ENCODE peak calls at places on chromosomes 3 and 15, in five cellular contexts. Z is IMR-90, H is neural progenitor cell, E is ovary, V is GM12878. S is an unnamed sample. For H3K4me1 and H3K27me3, the result is how much of the 10 kb centered on the place peaks cover.

GRCh38 chr3:44894485-44894884 is 20.1 kb downstream of the TGM4 start:
- DNase-seq in Z (peak), H (no peak), E (no peak), V (no peak), S (no peak)

GRCh38 chr3:174302746-174303315 is 556.3 kb upstream of the NAALADL2 start:
- DNase-seq in Z (no peak), H (no peak), E (no peak), V (no peak), S (peak)

GRCh38 chr3:152385761-152386160 is 117.0 kb downstream of the MBNL1 start:
- DNase-seq in Z (peak), H (no peak), E (no peak), V (no peak), S (no peak)

GRCh38 chr3:43364926-43365325 is 78.6 kb downstream of the SNRK start:
- DNase-seq in Z (no peak), H (no peak), E (no peak), V (no peak), S (peak)

GRCh38 chr3:42067324-42067723 is 23.8 kb upstream of the TRAK1 start:
- DNase-seq in Z (peak), H (no peak), E (no peak), V (peak), S (no peak)

GRCh38 chr15:87816811-87817210 is 439.7 kb downstream of the NTRK3 start:
- DNase-seq in Z (peak), H (no peak), E (no peak), V (no peak), S (peak)

GRCh38 chr3:101179637-101180036 is 140.7 kb downstream of the IMPG2 start:
- DNase-seq in Z (peak), H (no peak), E (no peak), V (no peak), S (peak)

GRCh38 chr15:81229596-81229995 is 32.9 kb downstream of the IL16 start:
- DNase-seq in Z (no peak), H (no peak), E (no peak), V (no peak), S (no peak)

GRCh38 chr3:125207507-125207906 is 5.0 kb downstream of the SLC12A8 start:
- DNase-seq in Z (no peak), H (no peak), E (no peak), V (no peak), S (no peak)

GRCh38 chr3:39124876-39125836 is 17.7 kb downstream of the TTC21A start:
- DNase-seq in Z (peak), H (peak), E (no peak), V (no peak), S (no peak)

GRCh38 chr3:174957081-174957480 is 97.9 kb downstream of the NAALADL2 start:
- DNase-seq in Z (peak), H (no peak), E (no peak), V (no peak), S (no peak)

GRCh38 chr3:73404450-73404849 is 220.3 kb downstream of the PDZRN3 start:
- DNase-seq in Z (no peak), H (peak), E (no peak), V (no peak), S (no peak)

GRCh38 chr3:169243122-169243521 is 420.4 kb downstream of the MECOM start:
- DNase-seq in Z (peak), H (no peak), E (no peak), V (no peak), S (no peak)

GRCh38 chr3:111862974-111863373 is 3.9 kb downstream of the PHLDB2 start:
- DNase-seq in Z (no peak), H (no peak), E (no peak), V (no peak), S (no peak)

GRCh38 chr15:29089731-29090616 is 179.6 kb downstream of the NSMCE3 start:
- DNase-seq in Z (peak), H (peak), E (no peak), V (no peak), S (no peak)

GRCh38 chr3:30615615-30616346 is 9.4 kb downstream of the TGFBR2 start:
- DNase-seq in Z (no peak), H (no peak), E (no peak), V (no peak), S (no peak)

GRCh38 chr15:91017716-91018115 is 4.7 kb downstream of the VPS33B start:
- DNase-seq in Z (no peak), H (no peak), E (no peak), V (no peak), S (no peak)

GRCh38 chr3:170802164-170803151 is 67.5 kb downstream of the RPL22L1 start:
- DNase-seq in Z (peak), H (no peak), E (no peak), V (no peak), S (peak)

GRCh38 chr3:69129531-69129930 is 7.1 kb upstream of the LMOD3 start:
- DNase-seq in Z (no peak), H (no peak), E (no peak), V (no peak), S (no peak)

GRCh38 chr15:78082106-78082742 is 4.7 kb upstream of the TBC1D2B start:
- DNase-seq in Z (peak), H (no peak), E (no peak), V (no peak), S (peak)

GRCh38 chr3:16090013-16090412 is 84.5 kb upstream of the GALNT15 start:
- DNase-seq in Z (peak), H (no peak), E (no peak), V (no peak), S (peak)

GRCh38 chr3:191997579-191998268 is 536.8 kb downstream of the PYDC2 start:
- DNase-seq in Z (no peak), H (peak), E (no peak), V (no peak), S (no peak)

GRCh38 chr3:184571750-184572377 is 10.3 kb downstream of the EPHB3 start:
- DNase-seq in Z (no peak), H (no peak), E (no peak), V (no peak), S (no peak)
- H3K4me1 ChIP-seq in Z (under half), H (under half), E (under half), V (under half), S (under half)

GRCh38 chr15:74780523-74780982 is 1.3 kb upstream of the CSK start:
- DNase-seq in Z (no peak), H (no peak), E (no peak), V (no peak), S (peak)
- H3K4me3 ChIP-seq in Z (no peak), H (no peak), E (no peak), V (peak), S (no peak)

DNA sequence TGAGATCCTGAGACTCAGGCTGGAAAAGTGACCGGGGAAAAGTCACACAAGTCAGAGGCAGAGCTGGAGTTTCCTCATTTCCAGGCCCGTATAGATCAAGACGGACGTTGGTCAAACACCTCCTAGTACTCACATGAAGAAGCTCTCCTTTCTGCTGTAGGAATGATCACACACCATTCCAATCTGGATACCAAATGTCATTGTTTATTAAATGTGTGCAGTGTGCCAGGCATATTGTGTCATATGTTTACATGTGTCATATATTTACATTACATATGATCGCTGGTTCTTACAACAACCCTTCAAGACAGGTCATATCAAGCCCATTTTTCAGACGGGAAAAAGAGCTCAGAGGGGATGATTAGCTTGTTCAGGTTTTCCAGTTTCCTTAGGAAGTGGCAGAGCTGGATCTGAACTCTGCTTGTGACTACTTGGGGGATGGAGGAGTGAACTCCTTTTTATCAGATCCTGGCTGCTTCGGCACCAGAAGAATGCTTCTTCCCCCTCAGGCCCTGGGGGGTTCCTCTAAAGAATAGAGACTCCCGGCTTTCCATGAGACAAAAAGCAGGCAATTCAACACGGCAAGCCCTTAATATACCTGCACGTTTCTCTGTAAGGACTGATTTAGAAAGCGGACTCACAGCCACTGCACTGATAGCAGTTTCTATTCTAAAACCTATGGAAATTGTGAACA is 41.9 kb downstream of the FAM43A start:
- DNase-seq in Z (peak), H (no peak), E (no peak), V (no peak), S (no peak)
- H3K27me3 ChIP-seq in Z (under half), H (under half), E (under half), V (under half), S (under half)

DNA sequence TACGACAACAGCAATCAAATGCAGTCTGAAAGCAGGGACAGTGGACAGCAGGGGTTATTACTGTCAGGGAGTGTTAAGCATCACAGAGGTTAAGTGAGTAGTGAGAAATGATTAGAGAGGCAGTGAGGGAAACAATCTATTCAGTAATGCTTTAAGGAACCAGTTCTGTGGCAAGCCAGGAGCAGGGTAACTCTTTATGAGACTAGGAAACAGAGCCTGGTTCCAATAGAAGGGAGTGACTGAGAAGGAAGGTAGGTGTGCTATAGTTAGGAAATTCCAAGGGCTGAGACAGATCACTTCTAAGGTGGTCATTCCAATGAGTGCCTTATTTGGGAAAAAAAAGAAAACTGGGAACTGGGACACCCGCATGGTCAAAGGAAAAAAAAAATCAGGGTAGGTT is 15.0 kb downstream of the RYK start:
- DNase-seq in Z (no peak), H (no peak), E (no peak), V (no peak), S (no peak)
- H3K4me1 ChIP-seq in Z (under half), H (under half), E (under half), V (under half), S (under half)